ENCODE peak calls at places on chromosome 1, in ten cellular contexts. One of them, this sample, is unnamed.

GRCh38 chr1:168316142-168316541 is 35.5 kb downstream of the TBX19 start:
- DNase-seq in left colon: no peak
- DNase-seq in dermis microvascular lymphatic vessel endothelial cell: no peak
- DNase-seq in hippocampal formation: no peak
- DNase-seq in activated CD8-positive, alpha-beta memory T cell treated with anti-CD3 and anti-CD28 coated beads, Interleukin-2, amount 50 U/mL, for 48 hours: no peak
- DNase-seq in activated CD4-positive, CD25-positive, alpha-beta regulatory T cell treated with anti-CD3 and anti-CD28 coated beads, Interleukin-2, amount 50 U/mL, for 16 hours: no peak
- DNase-seq in NCI-H748 treated with DMSO at 0.1 percent for 48 hours: no peak
- DNase-seq in hepatocyte: no peak
- DNase-seq in germinal center: no peak
- DNase-seq in D721Med: no peak
- DNase-seq in this sample: no peak

GRCh38 chr1:192795913-192796312 is 12.9 kb upstream of the RGS2 start:
- DNase-seq in left colon: no peak
- DNase-seq in dermis microvascular lymphatic vessel endothelial cell: no peak
- DNase-seq in hippocampal formation: no peak
- DNase-seq in activated CD8-positive, alpha-beta memory T cell treated with anti-CD3 and anti-CD28 coated beads, Interleukin-2, amount 50 U/mL, for 48 hours: no peak
- DNase-seq in activated CD4-positive, CD25-positive, alpha-beta regulatory T cell treated with anti-CD3 and anti-CD28 coated beads, Interleukin-2, amount 50 U/mL, for 16 hours: no peak
- DNase-seq in NCI-H748 treated with DMSO at 0.1 percent for 48 hours: no peak
- DNase-seq in hepatocyte: no peak
- DNase-seq in germinal center: no peak
- DNase-seq in D721Med: no peak
- DNase-seq in this sample: no peak

GRCh38 chr1:7549277-7549676 is 221.8 kb upstream of the VAMP3 start:
- DNase-seq in left colon: no peak
- DNase-seq in dermis microvascular lymphatic vessel endothelial cell: peak; percentile 83
- DNase-seq in hippocampal formation: no peak
- DNase-seq in activated CD8-positive, alpha-beta memory T cell treated with anti-CD3 and anti-CD28 coated beads, Interleukin-2, amount 50 U/mL, for 48 hours: peak; percentile 67
- DNase-seq in activated CD4-positive, CD25-positive, alpha-beta regulatory T cell treated with anti-CD3 and anti-CD28 coated beads, Interleukin-2, amount 50 U/mL, for 16 hours: no peak
- DNase-seq in NCI-H748 treated with DMSO at 0.1 percent for 48 hours: no peak
- DNase-seq in hepatocyte: peak; percentile 43
- DNase-seq in germinal center: no peak
- DNase-seq in D721Med: no peak
- DNase-seq in this sample: no peak

GRCh38 chr1:2311184-2312032 is 79.9 kb downstream of the MORN1 start:
- DNase-seq in left colon: peak; percentile 78
- DNase-seq in dermis microvascular lymphatic vessel endothelial cell: peak; percentile 47
- DNase-seq in hippocampal formation: no peak
- DNase-seq in activated CD8-positive, alpha-beta memory T cell treated with anti-CD3 and anti-CD28 coated beads, Interleukin-2, amount 50 U/mL, for 48 hours: peak; percentile 78
- DNase-seq in activated CD4-positive, CD25-positive, alpha-beta regulatory T cell treated with anti-CD3 and anti-CD28 coated beads, Interleukin-2, amount 50 U/mL, for 16 hours: peak; percentile 31
- DNase-seq in NCI-H748 treated with DMSO at 0.1 percent for 48 hours: no peak
- DNase-seq in hepatocyte: peak; percentile 88
- DNase-seq in germinal center: peak; percentile 58
- DNase-seq in D721Med: no peak
- DNase-seq in this sample: peak; percentile 91

GRCh38 chr1:162218975-162219374 is 149.5 kb downstream of the NOS1AP start:
- DNase-seq in left colon: no peak
- DNase-seq in dermis microvascular lymphatic vessel endothelial cell: no peak
- DNase-seq in hippocampal formation: no peak
- DNase-seq in activated CD8-positive, alpha-beta memory T cell treated with anti-CD3 and anti-CD28 coated beads, Interleukin-2, amount 50 U/mL, for 48 hours: no peak
- DNase-seq in activated CD4-positive, CD25-positive, alpha-beta regulatory T cell treated with anti-CD3 and anti-CD28 coated beads, Interleukin-2, amount 50 U/mL, for 16 hours: no peak
- DNase-seq in NCI-H748 treated with DMSO at 0.1 percent for 48 hours: no peak
- DNase-seq in hepatocyte: no peak
- DNase-seq in germinal center: no peak
- DNase-seq in D721Med: no peak
- DNase-seq in this sample: no peak

GRCh38 chr1:41322835-41323234 is 38.4 kb upstream of the FOXO6 start:
- DNase-seq in left colon: peak; percentile 69
- DNase-seq in dermis microvascular lymphatic vessel endothelial cell: peak; percentile 46
- DNase-seq in hippocampal formation: peak; percentile 45
- DNase-seq in activated CD8-positive, alpha-beta memory T cell treated with anti-CD3 and anti-CD28 coated beads, Interleukin-2, amount 50 U/mL, for 48 hours: peak; percentile 60
- DNase-seq in activated CD4-positive, CD25-positive, alpha-beta regulatory T cell treated with anti-CD3 and anti-CD28 coated beads, Interleukin-2, amount 50 U/mL, for 16 hours: no peak
- DNase-seq in NCI-H748 treated with DMSO at 0.1 percent for 48 hours: peak; percentile 88
- DNase-seq in hepatocyte: no peak
- DNase-seq in germinal center: peak; percentile 44
- DNase-seq in D721Med: no peak
- DNase-seq in this sample: no peak

GRCh38 chr1:192167941-192168685 is 9.9 kb downstream of the RGS18 start:
- DNase-seq in left colon: no peak
- DNase-seq in dermis microvascular lymphatic vessel endothelial cell: peak; percentile 55
- DNase-seq in hippocampal formation: no peak
- DNase-seq in activated CD8-positive, alpha-beta memory T cell treated with anti-CD3 and anti-CD28 coated beads, Interleukin-2, amount 50 U/mL, for 48 hours: no peak
- DNase-seq in activated CD4-positive, CD25-positive, alpha-beta regulatory T cell treated with anti-CD3 and anti-CD28 coated beads, Interleukin-2, amount 50 U/mL, for 16 hours: no peak
- DNase-seq in NCI-H748 treated with DMSO at 0.1 percent for 48 hours: no peak
- DNase-seq in hepatocyte: no peak
- DNase-seq in germinal center: no peak
- DNase-seq in D721Med: no peak
- DNase-seq in this sample: no peak

GRCh38 chr1:21598904-21599303 is 70.3 kb downstream of the RAP1GAP start:
- DNase-seq in left colon: no peak
- DNase-seq in dermis microvascular lymphatic vessel endothelial cell: no peak
- DNase-seq in hippocampal formation: no peak
- DNase-seq in activated CD8-positive, alpha-beta memory T cell treated with anti-CD3 and anti-CD28 coated beads, Interleukin-2, amount 50 U/mL, for 48 hours: no peak
- DNase-seq in activated CD4-positive, CD25-positive, alpha-beta regulatory T cell treated with anti-CD3 and anti-CD28 coated beads, Interleukin-2, amount 50 U/mL, for 16 hours: no peak
- DNase-seq in NCI-H748 treated with DMSO at 0.1 percent for 48 hours: no peak
- DNase-seq in hepatocyte: no peak
- DNase-seq in germinal center: no peak
- DNase-seq in D721Med: no peak
- DNase-seq in this sample: no peak

GRCh38 chr1:39098569-39099250 is 72.6 kb downstream of the NDUFS5 start:
- DNase-seq in left colon: peak; percentile 32
- DNase-seq in dermis microvascular lymphatic vessel endothelial cell: peak; percentile 63
- DNase-seq in hippocampal formation: peak; percentile 68
- DNase-seq in activated CD8-positive, alpha-beta memory T cell treated with anti-CD3 and anti-CD28 coated beads, Interleukin-2, amount 50 U/mL, for 48 hours: peak; percentile 71
- DNase-seq in activated CD4-positive, CD25-positive, alpha-beta regulatory T cell treated with anti-CD3 and anti-CD28 coated beads, Interleukin-2, amount 50 U/mL, for 16 hours: peak; percentile 31
- DNase-seq in NCI-H748 treated with DMSO at 0.1 percent for 48 hours: peak; percentile 51
- DNase-seq in hepatocyte: peak; percentile 91
- DNase-seq in germinal center: peak; percentile 83
- DNase-seq in D721Med: peak; percentile 78
- DNase-seq in this sample: peak; percentile 83

GRCh38 chr1:28301368-28302174 is 27.3 kb upstream of the MED18 start:
- DNase-seq in left colon: no peak
- DNase-seq in dermis microvascular lymphatic vessel endothelial cell: no peak
- DNase-seq in hippocampal formation: no peak
- DNase-seq in activated CD8-positive, alpha-beta memory T cell treated with anti-CD3 and anti-CD28 coated beads, Interleukin-2, amount 50 U/mL, for 48 hours: no peak
- DNase-seq in activated CD4-positive, CD25-positive, alpha-beta regulatory T cell treated with anti-CD3 and anti-CD28 coated beads, Interleukin-2, amount 50 U/mL, for 16 hours: no peak
- DNase-seq in NCI-H748 treated with DMSO at 0.1 percent for 48 hours: no peak
- DNase-seq in hepatocyte: no peak
- DNase-seq in germinal center: no peak
- DNase-seq in D721Med: no peak
- DNase-seq in this sample: no peak

GRCh38 chr1:38834221-38834782 is 25.3 kb downstream of the RRAGC start:
- DNase-seq in left colon: no peak
- DNase-seq in dermis microvascular lymphatic vessel endothelial cell: no peak
- DNase-seq in hippocampal formation: no peak
- DNase-seq in activated CD8-positive, alpha-beta memory T cell treated with anti-CD3 and anti-CD28 coated beads, Interleukin-2, amount 50 U/mL, for 48 hours: no peak
- DNase-seq in activated CD4-positive, CD25-positive, alpha-beta regulatory T cell treated with anti-CD3 and anti-CD28 coated beads, Interleukin-2, amount 50 U/mL, for 16 hours: no peak
- DNase-seq in NCI-H748 treated with DMSO at 0.1 percent for 48 hours: no peak
- DNase-seq in hepatocyte: no peak
- DNase-seq in germinal center: no peak
- DNase-seq in D721Med: no peak
- DNase-seq in this sample: no peak

GRCh38 chr1:41599912-41600311 is 115.4 kb upstream of the EDN2 start:
- DNase-seq in left colon: no peak
- DNase-seq in dermis microvascular lymphatic vessel endothelial cell: peak; percentile 12
- DNase-seq in hippocampal formation: no peak
- DNase-seq in activated CD8-positive, alpha-beta memory T cell treated with anti-CD3 and anti-CD28 coated beads, Interleukin-2, amount 50 U/mL, for 48 hours: no peak
- DNase-seq in activated CD4-positive, CD25-positive, alpha-beta regulatory T cell treated with anti-CD3 and anti-CD28 coated beads, Interleukin-2, amount 50 U/mL, for 16 hours: no peak
- DNase-seq in NCI-H748 treated with DMSO at 0.1 percent for 48 hours: no peak
- DNase-seq in hepatocyte: no peak
- DNase-seq in germinal center: no peak
- DNase-seq in D721Med: no peak
- DNase-seq in this sample: no peak

GRCh38 chr1:74679811-74680210 is 6.2 kb upstream of the ERICH3 start:
- DNase-seq in left colon: no peak
- DNase-seq in dermis microvascular lymphatic vessel endothelial cell: no peak
- DNase-seq in hippocampal formation: no peak
- DNase-seq in activated CD8-positive, alpha-beta memory T cell treated with anti-CD3 and anti-CD28 coated beads, Interleukin-2, amount 50 U/mL, for 48 hours: no peak
- DNase-seq in activated CD4-positive, CD25-positive, alpha-beta regulatory T cell treated with anti-CD3 and anti-CD28 coated beads, Interleukin-2, amount 50 U/mL, for 16 hours: no peak
- DNase-seq in NCI-H748 treated with DMSO at 0.1 percent for 48 hours: no peak
- DNase-seq in hepatocyte: no peak
- DNase-seq in germinal center: no peak
- DNase-seq in D721Med: no peak
- DNase-seq in this sample: no peak

GRCh38 chr1:44276006-44276405 is 62.7 kb downstream of the DMAP1 start:
- DNase-seq in left colon: no peak
- DNase-seq in dermis microvascular lymphatic vessel endothelial cell: peak; percentile 20
- DNase-seq in hippocampal formation: no peak
- DNase-seq in activated CD8-positive, alpha-beta memory T cell treated with anti-CD3 and anti-CD28 coated beads, Interleukin-2, amount 50 U/mL, for 48 hours: no peak
- DNase-seq in activated CD4-positive, CD25-positive, alpha-beta regulatory T cell treated with anti-CD3 and anti-CD28 coated beads, Interleukin-2, amount 50 U/mL, for 16 hours: no peak
- DNase-seq in NCI-H748 treated with DMSO at 0.1 percent for 48 hours: peak; percentile 69
- DNase-seq in hepatocyte: no peak
- DNase-seq in germinal center: no peak
- DNase-seq in D721Med: no peak
- DNase-seq in this sample: no peak

GRCh38 chr1:163896001-163896400 is 574.2 kb downstream of the NUF2 start:
- DNase-seq in left colon: no peak
- DNase-seq in dermis microvascular lymphatic vessel endothelial cell: no peak
- DNase-seq in hippocampal formation: no peak
- DNase-seq in activated CD8-positive, alpha-beta memory T cell treated with anti-CD3 and anti-CD28 coated beads, Interleukin-2, amount 50 U/mL, for 48 hours: no peak
- DNase-seq in activated CD4-positive, CD25-positive, alpha-beta regulatory T cell treated with anti-CD3 and anti-CD28 coated beads, Interleukin-2, amount 50 U/mL, for 16 hours: no peak
- DNase-seq in NCI-H748 treated with DMSO at 0.1 percent for 48 hours: no peak
- DNase-seq in hepatocyte: no peak
- DNase-seq in germinal center: no peak
- DNase-seq in D721Med: no peak
- DNase-seq in this sample: no peak

GRCh38 chr1:229155472-229155871 is 115.4 kb upstream of the RAB4A start:
- DNase-seq in left colon: no peak
- DNase-seq in dermis microvascular lymphatic vessel endothelial cell: no peak
- DNase-seq in hippocampal formation: no peak
- DNase-seq in activated CD8-positive, alpha-beta memory T cell treated with anti-CD3 and anti-CD28 coated beads, Interleukin-2, amount 50 U/mL, for 48 hours: no peak
- DNase-seq in activated CD4-positive, CD25-positive, alpha-beta regulatory T cell treated with anti-CD3 and anti-CD28 coated beads, Interleukin-2, amount 50 U/mL, for 16 hours: no peak
- DNase-seq in NCI-H748 treated with DMSO at 0.1 percent for 48 hours: no peak
- DNase-seq in hepatocyte: no peak
- DNase-seq in germinal center: peak; percentile 55
- DNase-seq in D721Med: no peak
- DNase-seq in this sample: no peak

GRCh38 chr1:77834771-77835334 is 53.6 kb upstream of the NEXN start:
- DNase-seq in left colon: no peak
- DNase-seq in dermis microvascular lymphatic vessel endothelial cell: peak; percentile 85
- DNase-seq in hippocampal formation: no peak
- DNase-seq in activated CD8-positive, alpha-beta memory T cell treated with anti-CD3 and anti-CD28 coated beads, Interleukin-2, amount 50 U/mL, for 48 hours: no peak
- DNase-seq in activated CD4-positive, CD25-positive, alpha-beta regulatory T cell treated with anti-CD3 and anti-CD28 coated beads, Interleukin-2, amount 50 U/mL, for 16 hours: no peak
- DNase-seq in NCI-H748 treated with DMSO at 0.1 percent for 48 hours: peak; percentile 63
- DNase-seq in hepatocyte: peak; percentile 31
- DNase-seq in germinal center: no peak
- DNase-seq in D721Med: no peak
- DNase-seq in this sample: peak; percentile 78

GRCh38 chr1:214864896-214865688 is 217.4 kb upstream of the KCNK2 start:
- DNase-seq in left colon: no peak
- DNase-seq in dermis microvascular lymphatic vessel endothelial cell: no peak
- DNase-seq in hippocampal formation: no peak
- DNase-seq in activated CD8-positive, alpha-beta memory T cell treated with anti-CD3 and anti-CD28 coated beads, Interleukin-2, amount 50 U/mL, for 48 hours: no peak
- DNase-seq in activated CD4-positive, CD25-positive, alpha-beta regulatory T cell treated with anti-CD3 and anti-CD28 coated beads, Interleukin-2, amount 50 U/mL, for 16 hours: no peak
- DNase-seq in NCI-H748 treated with DMSO at 0.1 percent for 48 hours: no peak
- DNase-seq in hepatocyte: no peak
- DNase-seq in germinal center: no peak
- DNase-seq in D721Med: no peak
- DNase-seq in this sample: no peak

GRCh38 chr1:54328117-54328636 is 78.0 kb downstream of the SSBP3 start:
- DNase-seq in left colon: no peak
- DNase-seq in dermis microvascular lymphatic vessel endothelial cell: no peak
- DNase-seq in hippocampal formation: no peak
- DNase-seq in activated CD8-positive, alpha-beta memory T cell treated with anti-CD3 and anti-CD28 coated beads, Interleukin-2, amount 50 U/mL, for 48 hours: no peak
- DNase-seq in activated CD4-positive, CD25-positive, alpha-beta regulatory T cell treated with anti-CD3 and anti-CD28 coated beads, Interleukin-2, amount 50 U/mL, for 16 hours: no peak
- DNase-seq in NCI-H748 treated with DMSO at 0.1 percent for 48 hours: no peak
- DNase-seq in hepatocyte: no peak
- DNase-seq in germinal center: no peak
- DNase-seq in D721Med: no peak
- DNase-seq in this sample: no peak

GRCh38 chr1:11654571-11655262 is at the start of gene FBXO44:
- DNase-seq in left colon: peak; percentile 82
- DNase-seq in dermis microvascular lymphatic vessel endothelial cell: peak; percentile 34
- DNase-seq in hippocampal formation: peak; percentile 51
- DNase-seq in activated CD8-positive, alpha-beta memory T cell treated with anti-CD3 and anti-CD28 coated beads, Interleukin-2, amount 50 U/mL, for 48 hours: peak; percentile 82
- DNase-seq in activated CD4-positive, CD25-positive, alpha-beta regulatory T cell treated with anti-CD3 and anti-CD28 coated beads, Interleukin-2, amount 50 U/mL, for 16 hours: peak; percentile 33
- DNase-seq in NCI-H748 treated with DMSO at 0.1 percent for 48 hours: no peak
- DNase-seq in hepatocyte: peak; percentile 86
- DNase-seq in germinal center: peak; percentile 81
- DNase-seq in D721Med: peak; percentile 31
- DNase-seq in this sample: peak; percentile 77

GRCh38 chr1:178048426-178048825 is 45.5 kb upstream of the RASAL2 start:
- DNase-seq in left colon: no peak
- DNase-seq in dermis microvascular lymphatic vessel endothelial cell: no peak
- DNase-seq in hippocampal formation: no peak
- DNase-seq in activated CD8-positive, alpha-beta memory T cell treated with anti-CD3 and anti-CD28 coated beads, Interleukin-2, amount 50 U/mL, for 48 hours: no peak
- DNase-seq in activated CD4-positive, CD25-positive, alpha-beta regulatory T cell treated with anti-CD3 and anti-CD28 coated beads, Interleukin-2, amount 50 U/mL, for 16 hours: no peak
- DNase-seq in NCI-H748 treated with DMSO at 0.1 percent for 48 hours: no peak
- DNase-seq in hepatocyte: no peak
- DNase-seq in germinal center: no peak
- DNase-seq in D721Med: no peak
- DNase-seq in this sample: no peak

GRCh38 chr1:21673277-21673780 is 4.2 kb upstream of the RAP1GAP start:
- DNase-seq in left colon: no peak
- DNase-seq in dermis microvascular lymphatic vessel endothelial cell: peak; percentile 28
- DNase-seq in hippocampal formation: peak; percentile 37
- DNase-seq in activated CD8-positive, alpha-beta memory T cell treated with anti-CD3 and anti-CD28 coated beads, Interleukin-2, amount 50 U/mL, for 48 hours: peak; percentile 51
- DNase-seq in activated CD4-positive, CD25-positive, alpha-beta regulatory T cell treated with anti-CD3 and anti-CD28 coated beads, Interleukin-2, amount 50 U/mL, for 16 hours: no peak
- DNase-seq in NCI-H748 treated with DMSO at 0.1 percent for 48 hours: no peak
- DNase-seq in hepatocyte: no peak
- DNase-seq in germinal center: no peak
- DNase-seq in D721Med: no peak
- DNase-seq in this sample: peak; percentile 89